ENCODE peak calls at places on chromosomes 11 and 22, in eight cellular contexts. One of them, this sample, is unnamed.

GRCh38 chr11:73330569-73331093 is 22.6 kb downstream of the ARHGEF17 start:
- DNase-seq in omental fat pad: no peak
- DNase-seq in sigmoid colon: no peak
- DNase-seq in tibial artery: no peak
- DNase-seq in neural crest cell: no peak
- DNase-seq in coronary artery: no peak
- DNase-seq in AG04450: no peak
- DNase-seq in B cell: no peak
- DNase-seq in this sample: no peak

GRCh38 chr11:134579709-134580634 is 167.9 kb upstream of the B3GAT1 start:
- DNase-seq in omental fat pad: no peak
- DNase-seq in sigmoid colon: peak
- DNase-seq in tibial artery: no peak
- DNase-seq in neural crest cell: no peak
- DNase-seq in coronary artery: peak
- DNase-seq in AG04450: no peak
- DNase-seq in B cell: no peak
- DNase-seq in this sample: no peak

GRCh38 chr11:48049036-48049435 is 68.7 kb downstream of the PTPRJ start:
- DNase-seq in omental fat pad: no peak
- DNase-seq in sigmoid colon: no peak
- DNase-seq in tibial artery: no peak
- DNase-seq in neural crest cell: no peak
- DNase-seq in coronary artery: no peak
- DNase-seq in AG04450: no peak
- DNase-seq in B cell: no peak
- DNase-seq in this sample: no peak

GRCh38 chr11:99973993-99974392 is 713.1 kb upstream of the ARHGAP42 start:
- DNase-seq in omental fat pad: no peak
- DNase-seq in sigmoid colon: no peak
- DNase-seq in tibial artery: no peak
- DNase-seq in neural crest cell: no peak
- DNase-seq in coronary artery: no peak
- DNase-seq in AG04450: no peak
- DNase-seq in B cell: no peak
- DNase-seq in this sample: no peak

GRCh38 chr11:88246680-88247079 is 71.4 kb upstream of the RAB38 start:
- DNase-seq in omental fat pad: no peak
- DNase-seq in sigmoid colon: no peak
- DNase-seq in tibial artery: peak
- DNase-seq in neural crest cell: no peak
- DNase-seq in coronary artery: no peak
- DNase-seq in AG04450: peak
- DNase-seq in B cell: no peak
- DNase-seq in this sample: no peak

GRCh38 chr22:38126928-38127668 is 16.6 kb upstream of the BAIAP2L2 start:
- DNase-seq in omental fat pad: no peak
- DNase-seq in sigmoid colon: no peak
- DNase-seq in tibial artery: no peak
- DNase-seq in neural crest cell: no peak
- DNase-seq in coronary artery: no peak
- DNase-seq in AG04450: no peak
- DNase-seq in B cell: no peak
- DNase-seq in this sample: no peak

GRCh38 chr11:86244063-86244521 is 461 bp upstream of the EED start:
- DNase-seq in omental fat pad: peak
- DNase-seq in sigmoid colon: peak
- DNase-seq in tibial artery: peak
- DNase-seq in neural crest cell: no peak
- DNase-seq in coronary artery: peak
- DNase-seq in AG04450: peak
- DNase-seq in B cell: peak
- DNase-seq in this sample: peak

GRCh38 chr11:67464411-67465189 is 4.5 kb downstream of the TMEM134 start:
- DNase-seq in omental fat pad: peak
- DNase-seq in sigmoid colon: peak
- DNase-seq in tibial artery: peak
- DNase-seq in neural crest cell: peak
- DNase-seq in coronary artery: peak
- DNase-seq in AG04450: no peak
- DNase-seq in B cell: peak
- DNase-seq in this sample: peak

GRCh38 chr11:86511086-86511551 is 136.4 kb downstream of the CCDC81 start:
- DNase-seq in omental fat pad: no peak
- DNase-seq in sigmoid colon: no peak
- DNase-seq in tibial artery: no peak
- DNase-seq in neural crest cell: no peak
- DNase-seq in coronary artery: no peak
- DNase-seq in AG04450: no peak
- DNase-seq in B cell: no peak
- DNase-seq in this sample: peak

GRCh38 chr22:19887251-19887985 is 32.7 kb upstream of the GNB1L start:
- DNase-seq in omental fat pad: no peak
- DNase-seq in sigmoid colon: no peak
- DNase-seq in tibial artery: no peak
- DNase-seq in neural crest cell: no peak
- DNase-seq in coronary artery: no peak
- DNase-seq in AG04450: no peak
- DNase-seq in B cell: no peak
- DNase-seq in this sample: no peak

GRCh38 chr11:128417607-128418324 is 169.6 kb downstream of the ETS1 start:
- DNase-seq in omental fat pad: no peak
- DNase-seq in sigmoid colon: no peak
- DNase-seq in tibial artery: no peak
- DNase-seq in neural crest cell: no peak
- DNase-seq in coronary artery: no peak
- DNase-seq in AG04450: peak
- DNase-seq in B cell: no peak
- DNase-seq in this sample: no peak

GRCh38 chr22:42258126-42258525 is 12.3 kb downstream of the TCF20 start:
- DNase-seq in omental fat pad: no peak
- DNase-seq in sigmoid colon: peak
- DNase-seq in tibial artery: no peak
- DNase-seq in neural crest cell: no peak
- DNase-seq in coronary artery: no peak
- DNase-seq in AG04450: no peak
- DNase-seq in B cell: no peak
- DNase-seq in this sample: no peak

GRCh38 chr22:19951351-19951750 is 9.7 kb upstream of the TXNRD2 start:
- DNase-seq in omental fat pad: no peak
- DNase-seq in sigmoid colon: no peak
- DNase-seq in tibial artery: no peak
- DNase-seq in neural crest cell: no peak
- DNase-seq in coronary artery: no peak
- DNase-seq in AG04450: no peak
- DNase-seq in B cell: no peak
- DNase-seq in this sample: no peak

GRCh38 chr11:11608783-11609232 is 13.0 kb downstream of the GALNT18 start:
- DNase-seq in omental fat pad: no peak
- DNase-seq in sigmoid colon: no peak
- DNase-seq in tibial artery: no peak
- DNase-seq in neural crest cell: no peak
- DNase-seq in coronary artery: no peak
- DNase-seq in AG04450: no peak
- DNase-seq in B cell: no peak
- DNase-seq in this sample: no peak

GRCh38 chr11:12330491-12331231 is 46.7 kb upstream of the PARVA start:
- DNase-seq in omental fat pad: no peak
- DNase-seq in sigmoid colon: no peak
- DNase-seq in tibial artery: no peak
- DNase-seq in neural crest cell: peak
- DNase-seq in coronary artery: no peak
- DNase-seq in AG04450: no peak
- DNase-seq in B cell: no peak
- DNase-seq in this sample: no peak

GRCh38 chr11:60838132-60838531 is 3.8 kb upstream of the CCDC86 start:
- DNase-seq in omental fat pad: no peak
- DNase-seq in sigmoid colon: no peak
- DNase-seq in tibial artery: no peak
- DNase-seq in neural crest cell: no peak
- DNase-seq in coronary artery: no peak
- DNase-seq in AG04450: no peak
- DNase-seq in B cell: no peak
- DNase-seq in this sample: no peak
- TF ChIP-seq CTCF in omental fat pad: no peak
- TF ChIP-seq CTCF in sigmoid colon: no peak
- TF ChIP-seq CTCF in tibial artery: no peak
- TF ChIP-seq CTCF in neural crest cell: no peak
- TF ChIP-seq CTCF in coronary artery: no peak
- TF ChIP-seq CTCF in AG04450: no peak
- TF ChIP-seq CTCF in B cell: no peak
- TF ChIP-seq CTCF in this sample: no peak

GRCh38 chr11:71370895-71371673 is 77.1 kb downstream of the DHCR7 start:
- DNase-seq in omental fat pad: no peak
- DNase-seq in sigmoid colon: no peak
- DNase-seq in tibial artery: no peak
- DNase-seq in neural crest cell: no peak
- DNase-seq in coronary artery: no peak
- DNase-seq in AG04450: no peak
- DNase-seq in B cell: no peak
- DNase-seq in this sample: no peak

GRCh38 chr11:71370020-71370747 is 78.0 kb downstream of the DHCR7 start:
- DNase-seq in omental fat pad: no peak
- DNase-seq in sigmoid colon: no peak
- DNase-seq in tibial artery: no peak
- DNase-seq in neural crest cell: no peak
- DNase-seq in coronary artery: no peak
- DNase-seq in AG04450: no peak
- DNase-seq in B cell: no peak
- DNase-seq in this sample: no peak

GRCh38 chr11:71373791-71374454 is 74.3 kb downstream of the DHCR7 start:
- DNase-seq in omental fat pad: no peak
- DNase-seq in sigmoid colon: no peak
- DNase-seq in tibial artery: no peak
- DNase-seq in neural crest cell: no peak
- DNase-seq in coronary artery: no peak
- DNase-seq in AG04450: no peak
- DNase-seq in B cell: peak
- DNase-seq in this sample: no peak

GRCh38 chr11:71371674-71372069 is 76.5 kb downstream of the DHCR7 start:
- DNase-seq in omental fat pad: no peak
- DNase-seq in sigmoid colon: no peak
- DNase-seq in tibial artery: no peak
- DNase-seq in neural crest cell: no peak
- DNase-seq in coronary artery: no peak
- DNase-seq in AG04450: no peak
- DNase-seq in B cell: no peak
- DNase-seq in this sample: no peak

GRCh38 chr11:71372693-71373657 is 75.2 kb downstream of the DHCR7 start:
- DNase-seq in omental fat pad: no peak
- DNase-seq in sigmoid colon: no peak
- DNase-seq in tibial artery: no peak
- DNase-seq in neural crest cell: no peak
- DNase-seq in coronary artery: no peak
- DNase-seq in AG04450: peak
- DNase-seq in B cell: no peak
- DNase-seq in this sample: no peak
- TF ChIP-seq CTCF in omental fat pad: no peak
- TF ChIP-seq CTCF in sigmoid colon: no peak
- TF ChIP-seq CTCF in tibial artery: peak
- TF ChIP-seq CTCF in neural crest cell: peak
- TF ChIP-seq CTCF in coronary artery: no peak
- TF ChIP-seq CTCF in AG04450: peak
- TF ChIP-seq CTCF in B cell: no peak
- TF ChIP-seq CTCF in this sample: peak

GRCh38 chr11:57618438-57618837 is 21.0 kb downstream of the SERPING1 start:
- DNase-seq in omental fat pad: no peak
- DNase-seq in sigmoid colon: no peak
- DNase-seq in tibial artery: no peak
- DNase-seq in neural crest cell: no peak
- DNase-seq in coronary artery: no peak
- DNase-seq in AG04450: no peak
- DNase-seq in B cell: no peak
- DNase-seq in this sample: no peak

GRCh38 chr11:57615308-57615707 is 17.8 kb downstream of the SERPING1 start:
- DNase-seq in omental fat pad: no peak
- DNase-seq in sigmoid colon: no peak
- DNase-seq in tibial artery: no peak
- DNase-seq in neural crest cell: no peak
- DNase-seq in coronary artery: no peak
- DNase-seq in AG04450: no peak
- DNase-seq in B cell: no peak
- DNase-seq in this sample: no peak

GRCh38 chr11:57616595-57616994 is 19.1 kb downstream of the SERPING1 start:
- DNase-seq in omental fat pad: no peak
- DNase-seq in sigmoid colon: no peak
- DNase-seq in tibial artery: no peak
- DNase-seq in neural crest cell: no peak
- DNase-seq in coronary artery: no peak
- DNase-seq in AG04450: no peak
- DNase-seq in B cell: no peak
- DNase-seq in this sample: no peak

GRCh38 chr11:57622263-57622662 is 24.8 kb downstream of the SERPING1 start:
- DNase-seq in omental fat pad: no peak
- DNase-seq in sigmoid colon: no peak
- DNase-seq in tibial artery: no peak
- DNase-seq in neural crest cell: no peak
- DNase-seq in coronary artery: no peak
- DNase-seq in AG04450: no peak
- DNase-seq in B cell: no peak
- DNase-seq in this sample: no peak

DNA sequence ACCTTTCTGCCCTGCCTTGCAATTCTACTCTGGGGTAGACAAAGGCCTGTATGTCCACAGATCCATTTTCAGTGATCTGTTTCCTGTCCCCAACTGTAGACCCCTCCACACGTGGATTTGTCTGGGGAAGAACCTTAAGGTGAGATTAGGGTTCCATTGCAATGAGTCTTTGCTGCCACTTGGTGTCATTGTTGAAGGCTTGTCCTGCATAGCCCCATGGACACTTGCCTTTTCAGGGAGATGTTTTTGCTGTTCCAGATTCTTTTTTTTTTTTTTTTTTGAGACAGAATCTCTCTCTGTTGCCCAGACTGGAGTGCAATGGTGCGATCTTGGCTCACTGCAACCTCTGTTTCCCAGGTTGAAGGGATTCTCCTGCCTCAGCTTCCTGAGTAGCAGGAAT is 21.8 kb downstream of the SERPING1 start:
- DNase-seq in omental fat pad: no peak
- DNase-seq in sigmoid colon: no peak
- DNase-seq in tibial artery: no peak
- DNase-seq in neural crest cell: no peak
- DNase-seq in coronary artery: no peak
- DNase-seq in AG04450: no peak
- DNase-seq in B cell: no peak
- DNase-seq in this sample: no peak
- TF ChIP-seq CTCF in omental fat pad: no peak
- TF ChIP-seq CTCF in sigmoid colon: no peak
- TF ChIP-seq CTCF in tibial artery: no peak
- TF ChIP-seq CTCF in neural crest cell: peak
- TF ChIP-seq CTCF in coronary artery: no peak
- TF ChIP-seq CTCF in AG04450: peak
- TF ChIP-seq CTCF in B cell: no peak
- TF ChIP-seq CTCF in this sample: no peak

GRCh38 chr22:17910561-17911311 is 113.6 kb downstream of the MICAL3 start:
- DNase-seq in omental fat pad: no peak
- DNase-seq in sigmoid colon: peak
- DNase-seq in tibial artery: peak
- DNase-seq in neural crest cell: peak
- DNase-seq in coronary artery: peak
- DNase-seq in AG04450: peak
- DNase-seq in B cell: no peak
- DNase-seq in this sample: no peak
- TF ChIP-seq CTCF in omental fat pad: no peak
- TF ChIP-seq CTCF in sigmoid colon: no peak
- TF ChIP-seq CTCF in tibial artery: peak
- TF ChIP-seq CTCF in neural crest cell: no peak
- TF ChIP-seq CTCF in coronary artery: no peak
- TF ChIP-seq CTCF in AG04450: peak
- TF ChIP-seq CTCF in B cell: no peak
- TF ChIP-seq CTCF in this sample: peak